ENCODE peak calls at places on chromosome 3, in eight cellular contexts. One of them, this sample, is unnamed.

GRCh38 chr3:183224581-183224980 is 28.5 kb upstream of the B3GNT5 start:
- DNase-seq in ovary: no peak
- DNase-seq in PC-3: no peak
- DNase-seq in cardiac muscle cell: no peak
- DNase-seq in aorta: no peak
- DNase-seq in breast epithelium: no peak
- DNase-seq in mucosa of descending colon: no peak
- DNase-seq in transverse colon: no peak
- DNase-seq in this sample: no peak

GRCh38 chr3:72288955-72289707 is 504.2 kb upstream of the PROK2 start:
- DNase-seq in PC-3: no peak
- DNase-seq in cardiac muscle cell: peak; percentile 52
- DNase-seq in mucosa of descending colon: no peak
- DNase-seq in breast epithelium: peak; percentile 75
- DNase-seq in transverse colon: no peak
- DNase-seq in aorta: peak; percentile 69
- DNase-seq in ovary: no peak
- DNase-seq in this sample: peak; percentile 40

GRCh38 chr3:137259709-137260108 is 301.9 kb downstream of the IL20RB start:
- DNase-seq in mucosa of descending colon: no peak
- DNase-seq in cardiac muscle cell: no peak
- DNase-seq in PC-3: no peak
- DNase-seq in aorta: no peak
- DNase-seq in transverse colon: no peak
- DNase-seq in breast epithelium: no peak
- DNase-seq in ovary: peak; percentile 15
- DNase-seq in this sample: no peak

GRCh38 chr3:25155696-25156471 is 272.2 kb upstream of the RARB start:
- DNase-seq in breast epithelium: no peak
- DNase-seq in ovary: no peak
- DNase-seq in aorta: no peak
- DNase-seq in transverse colon: no peak
- DNase-seq in cardiac muscle cell: no peak
- DNase-seq in PC-3: no peak
- DNase-seq in mucosa of descending colon: no peak
- DNase-seq in this sample: no peak

GRCh38 chr3:53809764-53810400 is 36.3 kb downstream of the CHDH start:
- DNase-seq in aorta: no peak
- DNase-seq in mucosa of descending colon: no peak
- DNase-seq in breast epithelium: no peak
- DNase-seq in PC-3: no peak
- DNase-seq in cardiac muscle cell: no peak
- DNase-seq in ovary: no peak
- DNase-seq in transverse colon: no peak
- DNase-seq in this sample: no peak

GRCh38 chr3:31157893-31158620 is 263.6 kb upstream of the GADL1 start:
- DNase-seq in breast epithelium: no peak
- DNase-seq in mucosa of descending colon: no peak
- DNase-seq in PC-3: peak; percentile 16
- DNase-seq in cardiac muscle cell: peak; percentile 61
- DNase-seq in ovary: no peak
- DNase-seq in transverse colon: no peak
- DNase-seq in aorta: no peak
- DNase-seq in this sample: no peak

GRCh38 chr3:13411186-13411860 is 8.8 kb downstream of the NUP210 start:
- DNase-seq in breast epithelium: no peak
- DNase-seq in PC-3: no peak
- DNase-seq in ovary: no peak
- DNase-seq in cardiac muscle cell: no peak
- DNase-seq in transverse colon: no peak
- DNase-seq in mucosa of descending colon: no peak
- DNase-seq in aorta: no peak
- DNase-seq in this sample: no peak

GRCh38 chr3:126450219-126450618 is 25.5 kb downstream of the ZXDC start:
- DNase-seq in PC-3: no peak
- DNase-seq in ovary: no peak
- DNase-seq in cardiac muscle cell: no peak
- DNase-seq in breast epithelium: no peak
- DNase-seq in transverse colon: no peak
- DNase-seq in mucosa of descending colon: no peak
- DNase-seq in aorta: no peak
- DNase-seq in this sample: no peak

GRCh38 chr3:1179116-1179515 is 86.3 kb downstream of the CNTN6 start:
- DNase-seq in aorta: no peak
- DNase-seq in cardiac muscle cell: no peak
- DNase-seq in PC-3: no peak
- DNase-seq in mucosa of descending colon: no peak
- DNase-seq in ovary: no peak
- DNase-seq in transverse colon: no peak
- DNase-seq in breast epithelium: no peak
- DNase-seq in this sample: no peak

GRCh38 chr3:4495294-4496110 is 2.4 kb downstream of the ITPR1 start:
- DNase-seq in mucosa of descending colon: no peak
- DNase-seq in PC-3: no peak
- DNase-seq in ovary: no peak
- DNase-seq in cardiac muscle cell: no peak
- DNase-seq in aorta: no peak
- DNase-seq in breast epithelium: no peak
- DNase-seq in transverse colon: no peak
- DNase-seq in this sample: no peak

GRCh38 chr3:182438398-182438797 is 354.9 kb upstream of the ATP11B start:
- DNase-seq in breast epithelium: no peak
- DNase-seq in transverse colon: no peak
- DNase-seq in aorta: no peak
- DNase-seq in PC-3: no peak
- DNase-seq in ovary: no peak
- DNase-seq in cardiac muscle cell: no peak
- DNase-seq in mucosa of descending colon: no peak
- DNase-seq in this sample: no peak

GRCh38 chr3:73950781-73951180 is 326.0 kb upstream of the PDZRN3 start:
- DNase-seq in ovary: no peak
- DNase-seq in mucosa of descending colon: no peak
- DNase-seq in cardiac muscle cell: no peak
- DNase-seq in PC-3: no peak
- DNase-seq in breast epithelium: no peak
- DNase-seq in transverse colon: no peak
- DNase-seq in aorta: no peak
- DNase-seq in this sample: no peak

GRCh38 chr3:56469141-56469540 is 874 bp upstream of the ERC2 start:
- DNase-seq in aorta: no peak
- DNase-seq in PC-3: no peak
- DNase-seq in mucosa of descending colon: no peak
- DNase-seq in ovary: no peak
- DNase-seq in breast epithelium: no peak
- DNase-seq in cardiac muscle cell: no peak
- DNase-seq in transverse colon: no peak
- DNase-seq in this sample: no peak

GRCh38 chr3:53696401-53697172 is 149.6 kb downstream of the CHDH start:
- DNase-seq in cardiac muscle cell: no peak
- DNase-seq in ovary: no peak
- DNase-seq in mucosa of descending colon: no peak
- DNase-seq in PC-3: no peak
- DNase-seq in breast epithelium: no peak
- DNase-seq in transverse colon: no peak
- DNase-seq in aorta: no peak
- DNase-seq in this sample: peak; percentile 12

GRCh38 chr3:151171145-151171544 is 31.9 kb downstream of the GPR171 start:
- DNase-seq in breast epithelium: no peak
- DNase-seq in cardiac muscle cell: no peak
- DNase-seq in ovary: no peak
- DNase-seq in PC-3: no peak
- DNase-seq in aorta: peak; percentile 54
- DNase-seq in transverse colon: peak; percentile 39
- DNase-seq in mucosa of descending colon: no peak
- DNase-seq in this sample: peak; percentile 38

GRCh38 chr3:122505676-122506075 is 9.1 kb downstream of the KPNA1 start:
- DNase-seq in aorta: no peak
- DNase-seq in ovary: no peak
- DNase-seq in transverse colon: no peak
- DNase-seq in cardiac muscle cell: no peak
- DNase-seq in PC-3: no peak
- DNase-seq in mucosa of descending colon: no peak
- DNase-seq in breast epithelium: no peak
- DNase-seq in this sample: no peak

GRCh38 chr3:146395164-146395563 is 74.2 kb downstream of the PLSCR2 start:
- DNase-seq in mucosa of descending colon: no peak
- DNase-seq in breast epithelium: no peak
- DNase-seq in PC-3: no peak
- DNase-seq in transverse colon: no peak
- DNase-seq in cardiac muscle cell: no peak
- DNase-seq in ovary: no peak
- DNase-seq in aorta: no peak
- DNase-seq in this sample: no peak

GRCh38 chr3:185460719-185461350 is 38.0 kb downstream of the TMEM41A start:
- DNase-seq in aorta: no peak
- DNase-seq in ovary: no peak
- DNase-seq in transverse colon: no peak
- DNase-seq in breast epithelium: no peak
- DNase-seq in mucosa of descending colon: no peak
- DNase-seq in cardiac muscle cell: peak; percentile 8
- DNase-seq in PC-3: peak; percentile 75
- DNase-seq in this sample: peak; percentile 35

GRCh38 chr3:175679582-175679981 is 820.4 kb downstream of the NAALADL2 start:
- DNase-seq in mucosa of descending colon: no peak
- DNase-seq in breast epithelium: no peak
- DNase-seq in ovary: no peak
- DNase-seq in aorta: no peak
- DNase-seq in PC-3: no peak
- DNase-seq in transverse colon: no peak
- DNase-seq in cardiac muscle cell: no peak
- DNase-seq in this sample: no peak

GRCh38 chr3:40996382-40996781 is 202.9 kb upstream of the CTNNB1 start:
- DNase-seq in PC-3: no peak
- DNase-seq in breast epithelium: no peak
- DNase-seq in transverse colon: no peak
- DNase-seq in cardiac muscle cell: peak; percentile 58
- DNase-seq in ovary: no peak
- DNase-seq in mucosa of descending colon: no peak
- DNase-seq in aorta: no peak
- DNase-seq in this sample: no peak

GRCh38 chr3:172707967-172708366 is 2.9 kb downstream of the NCEH1 start:
- DNase-seq in PC-3: peak; percentile 43
- DNase-seq in transverse colon: no peak
- DNase-seq in breast epithelium: no peak
- DNase-seq in aorta: no peak
- DNase-seq in ovary: no peak
- DNase-seq in mucosa of descending colon: no peak
- DNase-seq in cardiac muscle cell: no peak
- DNase-seq in this sample: no peak

DNA sequence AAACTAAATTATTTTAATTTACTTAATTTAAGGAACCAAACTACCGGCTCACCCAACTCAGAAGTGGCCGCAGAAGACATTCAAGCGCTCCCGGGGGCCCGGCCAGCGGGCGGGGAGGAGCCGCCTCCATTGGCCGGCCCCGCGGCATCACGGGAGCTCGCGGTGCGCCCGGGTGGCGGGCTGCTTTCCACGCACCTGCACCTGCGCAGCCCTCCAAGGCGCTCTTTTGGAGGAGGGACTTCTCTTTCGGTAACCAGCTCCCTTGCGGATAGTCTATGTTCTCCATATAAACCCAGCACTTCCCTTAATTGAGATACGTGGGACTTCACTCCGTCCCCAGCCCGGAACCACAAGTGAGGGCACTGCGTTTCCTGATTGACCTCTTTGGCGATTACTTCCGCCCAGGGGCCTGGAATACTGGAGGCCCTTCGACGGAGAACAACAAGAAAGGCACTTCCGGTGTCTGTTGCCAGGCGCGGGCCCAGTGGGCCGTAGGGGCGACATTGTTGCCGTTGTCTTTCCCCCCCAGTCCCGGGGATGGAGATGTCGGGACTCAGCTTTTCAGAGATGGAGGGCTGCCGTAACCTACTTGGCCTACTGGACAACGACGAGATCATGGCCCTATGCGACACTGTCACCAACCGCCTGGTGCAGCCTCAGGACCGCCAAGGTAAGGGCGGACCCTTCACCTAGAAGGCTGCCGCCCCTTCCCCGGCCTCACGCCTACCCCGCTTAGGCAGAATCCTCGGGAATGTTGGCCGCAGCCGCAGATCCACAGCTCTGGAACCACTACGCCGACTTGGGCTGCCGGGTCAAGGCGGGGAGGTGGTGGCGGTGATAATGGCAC is at the start of gene C3orf38:
- DNase-seq in PC-3: peak; percentile 94
- DNase-seq in ovary: peak; percentile 89
- DNase-seq in aorta: peak; percentile 93
- DNase-seq in breast epithelium: peak; percentile 78
- DNase-seq in mucosa of descending colon: peak; percentile 88
- DNase-seq in cardiac muscle cell: peak; percentile 91
- DNase-seq in transverse colon: peak; percentile 87
- DNase-seq in this sample: peak; percentile 90
- H3K4me1 ChIP-seq in PC-3: peaks cover 17% of the 10 kb centered on the region
- H3K4me1 ChIP-seq in ovary: peaks cover 4% of the 10 kb centered on the region
- H3K4me1 ChIP-seq in aorta: peaks cover 5% of the 10 kb centered on the region
- H3K4me1 ChIP-seq in breast epithelium: no peaks in the 10 kb centered on the region
- H3K4me1 ChIP-seq in mucosa of descending colon: peaks cover 12% of the 10 kb centered on the region
- H3K4me1 ChIP-seq in cardiac muscle cell: peaks cover 7% of the 10 kb centered on the region
- H3K4me1 ChIP-seq in transverse colon: peaks cover 27% of the 10 kb centered on the region
- H3K4me1 ChIP-seq in this sample: no peaks in the 10 kb centered on the region

GRCh38 chr3:11569156-11569741 is 74.5 kb downstream of the VGLL4 start:
- DNase-seq in aorta: no peak
- DNase-seq in mucosa of descending colon: no peak
- DNase-seq in ovary: peak; percentile 16
- DNase-seq in cardiac muscle cell: no peak
- DNase-seq in PC-3: no peak
- DNase-seq in transverse colon: no peak
- DNase-seq in breast epithelium: no peak
- DNase-seq in this sample: no peak
- H3K4me3 ChIP-seq in aorta: no peak overlapping the region
- H3K4me3 ChIP-seq in mucosa of descending colon: no peak overlapping the region
- H3K4me3 ChIP-seq in ovary: no peak overlapping the region
- H3K4me3 ChIP-seq in cardiac muscle cell: no peak overlapping the region
- H3K4me3 ChIP-seq in PC-3: peak overlapping the region; percentile 54
- H3K4me3 ChIP-seq in transverse colon: no peak overlapping the region
- H3K4me3 ChIP-seq in breast epithelium: peak overlapping the region; percentile 18
- H3K4me3 ChIP-seq in this sample: no peak overlapping the region

DNA sequence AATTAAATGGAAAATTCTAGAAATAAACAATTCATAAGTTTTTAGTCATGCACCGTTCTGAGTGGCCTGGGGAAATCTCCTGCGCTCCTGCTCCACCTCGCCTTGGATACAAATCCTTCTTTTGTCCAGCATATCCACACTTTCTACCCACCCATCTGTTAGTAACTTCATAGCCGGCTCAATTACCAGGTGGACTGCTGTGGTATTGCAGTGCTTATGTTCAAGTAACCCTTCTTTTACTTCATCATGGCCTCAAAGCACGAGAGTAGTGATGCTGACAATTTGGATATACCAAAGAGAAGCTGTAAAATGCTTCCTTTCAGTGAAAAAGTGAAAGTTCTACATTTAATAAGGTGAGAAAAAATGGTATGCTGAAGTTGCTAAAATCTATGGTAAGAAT is 142.3 kb upstream of the CHL1 start:
- DNase-seq in ovary: no peak
- DNase-seq in aorta: no peak
- DNase-seq in mucosa of descending colon: no peak
- DNase-seq in cardiac muscle cell: no peak
- DNase-seq in breast epithelium: no peak
- DNase-seq in transverse colon: no peak
- DNase-seq in PC-3: no peak
- DNase-seq in this sample: no peak
- H3K9me3 ChIP-seq in ovary: no peaks in the 10 kb centered on the region
- H3K9me3 ChIP-seq in aorta: no peaks in the 10 kb centered on the region
- H3K9me3 ChIP-seq in mucosa of descending colon: no peaks in the 10 kb centered on the region
- H3K9me3 ChIP-seq in cardiac muscle cell: no peaks in the 10 kb centered on the region
- H3K9me3 ChIP-seq in breast epithelium: no peaks in the 10 kb centered on the region
- H3K9me3 ChIP-seq in transverse colon: no peaks in the 10 kb centered on the region
- H3K9me3 ChIP-seq in PC-3: peaks cover 5% of the 10 kb centered on the region
- H3K9me3 ChIP-seq in this sample: no peaks in the 10 kb centered on the region

GRCh38 chr3:51682079-51682478 is 11.0 kb downstream of the TEX264 start:
- DNase-seq in cardiac muscle cell: peak; percentile 81
- DNase-seq in PC-3: peak; percentile 93
- DNase-seq in breast epithelium: no peak
- DNase-seq in transverse colon: peak; percentile 74
- DNase-seq in aorta: peak; percentile 66
- DNase-seq in mucosa of descending colon: peak; percentile 64
- DNase-seq in ovary: peak; percentile 60
- DNase-seq in this sample: peak; percentile 85
- H3K4me1 ChIP-seq in cardiac muscle cell: peaks cover 46% of the 10 kb centered on the region
- H3K4me1 ChIP-seq in PC-3: peaks cover 24% of the 10 kb centered on the region
- H3K4me1 ChIP-seq in breast epithelium: no peaks in the 10 kb centered on the region
- H3K4me1 ChIP-seq in transverse colon: peaks cover 19% of the 10 kb centered on the region
- H3K4me1 ChIP-seq in aorta: no peaks in the 10 kb centered on the region
- H3K4me1 ChIP-seq in mucosa of descending colon: peaks cover 20% of the 10 kb centered on the region
- H3K4me1 ChIP-seq in ovary: no peaks in the 10 kb centered on the region
- H3K4me1 ChIP-seq in this sample: peaks cover under 1% of the 10 kb centered on the region